ENCODE peak calls at places on chromosome X, in four cellular contexts. A, N, S and W are unnamed samples.

GRCh38 chrX:44872319-44872816 is 620 bp upstream of the KDM6A start:
- DNase-seq in A (peak; percentile 18), N (peak; percentile 91), S (no peak), W (no peak)

GRCh38 chrX:153501530-153501929 is 6.8 kb downstream of the BGN start:
- DNase-seq in N (no peak), S (no peak), A (no peak), W (no peak)

GRCh38 chrX:107596651-107597050 is 31.7 kb upstream of the PRPS1 start:
- DNase-seq in A (no peak), S (no peak), N (no peak), W (no peak)

GRCh38 chrX:110114260-110114776 is 111.4 kb downstream of the TMEM164 start:
- DNase-seq in N (no peak), A (no peak), S (no peak), W (no peak)

GRCh38 chrX:14758029-14758491 is 114.8 kb downstream of the FANCB start:
- DNase-seq in S (no peak), A (no peak), N (no peak), W (no peak)

GRCh38 chrX:74080165-74080564 is 223.8 kb upstream of the ZCCHC13 start:
- DNase-seq in A (no peak), N (no peak), S (no peak), W (no peak)

GRCh38 chrX:17377047-17377692 is 2.2 kb downstream of the NHS start:
- DNase-seq in A (peak; percentile 22), S (no peak), N (peak; percentile 86), W (no peak)

GRCh38 chrX:108091878-108092291 is 307 bp downstream of the ATG4A start:
- DNase-seq in S (no peak), A (peak; percentile 37), N (no peak), W (no peak)

GRCh38 chrX:49230500-49231232 is 2.5 kb downstream of the CACNA1F start:
- DNase-seq in A (peak; percentile 77), N (no peak), S (no peak), W (no peak)

GRCh38 chrX:8731579-8732395 is at the start of gene ANOS1:
- DNase-seq in S (no peak), A (no peak), N (peak; percentile 77), W (no peak)

GRCh38 chrX:129932792-129933321 is 26.9 kb downstream of the UTP14A start:
- DNase-seq in N (peak; percentile 20), A (peak; percentile 7), S (no peak), W (no peak)

GRCh38 chrX:16771483-16772398 is 14.5 kb upstream of the TXLNG start:
- DNase-seq in S (no peak), N (peak; percentile 75), A (no peak), W (no peak)

GRCh38 chrX:71671043-71671829 is 3.9 kb downstream of the LOC101059915 start:
- DNase-seq in N (no peak), A (peak; percentile 71), S (no peak), W (no peak)

GRCh38 chrX:69137911-69138310 is 27.3 kb downstream of the PJA1 start:
- DNase-seq in S (no peak), N (no peak), A (no peak), W (no peak)

GRCh38 chrX:44244008-44244407 is 99.5 kb downstream of the EFHC2 start:
- DNase-seq in N (peak; percentile 47), A (no peak), S (no peak), W (no peak)

GRCh38 chrX:153685751-153686676 is 1.7 kb upstream of the SLC6A8 start:
- DNase-seq in S (no peak), N (no peak), A (no peak), W (no peak)

GRCh38 chrX:136021903-136022302 is 36.7 kb downstream of the SLC9A6 start:
- DNase-seq in A (no peak), S (no peak), N (no peak), W (no peak)

GRCh38 chrX:42920752-42921151 is 142.8 kb upstream of the PPP1R2C start:
- DNase-seq in N (no peak), S (no peak), A (no peak), W (no peak)

GRCh38 chrX:97743014-97743413 is 859.3 kb downstream of the RPA4 start:
- DNase-seq in A (peak; percentile 24), N (no peak), S (no peak), W (no peak)

GRCh38 chrX:108699368-108699767 is 37.0 kb downstream of the IRS4 start:
- DNase-seq in A (no peak), S (no peak), N (peak; percentile 61), W (peak; percentile 8)

GRCh38 chrX:39821011-39821708 is 276.6 kb downstream of the BCOR start:
- DNase-seq in N (peak; percentile 91), S (no peak), A (peak; percentile 26), W (no peak)

GRCh38 chrX:41600266-41600665 is 88.5 kb upstream of the GPR34 start:
- DNase-seq in N (no peak), A (no peak), S (no peak), W (peak; percentile 12)

GRCh38 chrX:40096395-40097091 is 1.2 kb downstream of the BCOR start:
- DNase-seq in N (peak; percentile 71), S (no peak), A (peak; percentile 51), W (no peak)

GRCh38 chrX:8636442-8636841 is 95.5 kb downstream of the ANOS1 start:
- DNase-seq in S (no peak), A (no peak), N (no peak), W (no peak)

GRCh38 chrX:103211012-103211715 is 3.7 kb upstream of the BEX4 start:
- DNase-seq in S (peak; percentile 10), N (peak; percentile 77), A (peak; percentile 29), W (peak; percentile 17)

GRCh38 chrX:104270916-104271512 is 16.3 kb upstream of the ESX1 start:
- DNase-seq in N (peak; percentile 56), S (no peak), A (peak; percentile 37), W (peak; percentile 4)

GRCh38 chrX:107154787-107155620 is 36.4 kb upstream of the RBM41 start:
- DNase-seq in A (peak; percentile 5), S (no peak), N (peak; percentile 57), W (no peak)

GRCh38 chrX:2542826-2543551 is 42.2 kb upstream of the DHRSX start:
- DNase-seq in S (no peak), A (no peak), N (no peak), W (no peak)

GRCh38 chrX:30643313-30643821 is 9.9 kb upstream of the GK start:
- DNase-seq in A (no peak), N (no peak), S (no peak), W (peak; percentile 42)

GRCh38 chrX:21153503-21153902 is 220.7 kb upstream of the CNKSR2 start:
- DNase-seq in S (no peak), N (no peak), A (no peak), W (peak; percentile 23)

GRCh38 chrX:34810911-34811310 is 131.7 kb upstream of the FAM47B start:
- DNase-seq in S (no peak), N (no peak), A (no peak), W (no peak)

GRCh38 chrX:8404958-8405357 is 59.7 kb upstream of the VCX3B start:
- DNase-seq in A (no peak), S (no peak), N (no peak), W (no peak)

GRCh38 chrX:1443496-1444075 is 9.1 kb downstream of the ASMTL start:
- DNase-seq in A (no peak), S (no peak), N (no peak), W (no peak)

GRCh38 chrX:41164469-41164868 is 79.2 kb downstream of the USP9X start:
- DNase-seq in A (no peak), S (no peak), N (peak; percentile 66), W (no peak)

GRCh38 chrX:6384391-6384790 is 150.5 kb downstream of the VCX3A start:
- DNase-seq in N (no peak), A (no peak), S (no peak), W (no peak)

GRCh38 chrX:386239-386767 is 404 bp downstream of the PPP2R3B start:
- DNase-seq in A (peak; percentile 46), S (peak; percentile 18), N (no peak), W (no peak)

GRCh38 chrX:129875669-129876068 is 30.3 kb upstream of the UTP14A start:
- DNase-seq in N (no peak), A (no peak), S (no peak), W (peak; percentile 71)

GRCh38 chrX:150643271-150643670 is 49.9 kb upstream of the MTMR1 start:
- DNase-seq in N (no peak), S (no peak), A (no peak), W (no peak)

GRCh38 chrX:70664726-70665125 is 220.1 kb downstream of the DLG3 start:
- DNase-seq in S (peak; percentile 0), A (no peak), N (peak; percentile 52), W (peak; percentile 0)

GRCh38 chrX:41733939-41734338 is 10.0 kb downstream of the GPR82 start:
- DNase-seq in N (no peak), S (peak; percentile 85), A (no peak), W (no peak)